ENCODE peak calls at places on chromosomes 6 and 20, in four cellular contexts. N, P, L and J are unnamed samples.

GRCh38 chr6:116631379-116631990 is 15.2 kb downstream of the RSPH4A start:
- DNase-seq in N (no peak), P (no peak), L (no peak), J (peak)

GRCh38 chr20:36121981-36122930 is 32.3 kb upstream of the EPB41L1 start:
- DNase-seq in N (no peak), P (no peak), L (no peak), J (no peak)

GRCh38 chr6:15493437-15494168 is 169.2 kb downstream of the DTNBP1 start:
- DNase-seq in N (no peak), P (no peak), L (no peak), J (no peak)

GRCh38 chr6:6972456-6972855 is 135.3 kb upstream of the RREB1 start:
- DNase-seq in N (no peak), P (no peak), L (no peak), J (no peak)

GRCh38 chr6:25112207-25112874 is 166.8 kb upstream of the CARMIL1 start:
- DNase-seq in N (no peak), P (no peak), L (no peak), J (no peak)

GRCh38 chr6:157263881-157264397 is 59.4 kb downstream of the TMEM242 start:
- DNase-seq in N (no peak), P (no peak), L (peak), J (no peak)

GRCh38 chr6:123519191-123519510 is 117.6 kb downstream of the TRDN start:
- DNase-seq in N (no peak), P (peak), L (peak), J (peak)

GRCh38 chr20:52312131-52312729 is 120.7 kb upstream of the ZFP64 start:
- DNase-seq in N (peak), P (no peak), L (no peak), J (no peak)

GRCh38 chr20:22951966-22952365 is 83.1 kb upstream of the SSTR4 start:
- DNase-seq in N (no peak), P (no peak), L (no peak), J (no peak)

GRCh38 chr6:168641455-168641854 is 200.5 kb downstream of the SMOC2 start:
- DNase-seq in N (no peak), P (no peak), L (no peak), J (no peak)

GRCh38 chr6:151757506-151757955 is 50.0 kb upstream of the ESR1 start:
- DNase-seq in N (peak), P (no peak), L (no peak), J (no peak)

GRCh38 chr6:169933839-169934698 is 182.6 kb downstream of the ERMARD start:
- DNase-seq in N (peak), P (no peak), L (peak), J (no peak)

GRCh38 chr20:53692465-53693067 is 98.9 kb upstream of the ZNF217 start:
- DNase-seq in N (peak), P (no peak), L (peak), J (peak)

GRCh38 chr20:35387334-35387733 is 24.4 kb downstream of the UQCC1 start:
- DNase-seq in N (no peak), P (no peak), L (no peak), J (no peak)

GRCh38 chr20:44153636-44154043 is 33.3 kb downstream of the JPH2 start:
- DNase-seq in N (no peak), P (no peak), L (no peak), J (no peak)

GRCh38 chr6:165219629-165220028 is 89.8 kb downstream of the C6orf118 start:
- DNase-seq in N (no peak), P (no peak), L (no peak), J (no peak)